ENCODE peak calls at places on chromosomes 16 and 17, in six cellular contexts. U is SK-N-SH, Z is A549, Y is HepG2, H is GM12878, T is K562. V is an unnamed sample.

GRCh38 chr16:10497132-10498088 is 83.0 kb downstream of the EMP2 start:
- DNase-seq in U (no peak), Z (no peak), Y (no peak), H (no peak), T (peak), V (no peak)

GRCh38 chr16:88298166-88298881 is 84.4 kb upstream of the ZNF469 start:
- DNase-seq in U (no peak), Z (no peak), Y (no peak), H (no peak), T (no peak), V (no peak)

GRCh38 chr16:87375426-87376135 is 8.0 kb downstream of the FBXO31 start:
- DNase-seq in U (no peak), Z (no peak), Y (no peak), H (no peak), T (no peak), V (no peak)

GRCh38 chr17:56247816-56248215 is 94.5 kb downstream of the ANKFN1 start:
- DNase-seq in U (no peak), Z (no peak), Y (no peak), H (no peak), T (no peak), V (no peak)

GRCh38 chr16:87044031-87044380 is 273.2 kb downstream of the C16orf95 start:
- DNase-seq in U (no peak), Z (peak), Y (no peak), H (no peak), T (no peak), V (no peak)

GRCh38 chr16:79950932-79951719 is 350.6 kb upstream of the MAF start:
- DNase-seq in U (no peak), Z (no peak), Y (no peak), H (no peak), T (no peak), V (no peak)

GRCh38 chr16:75491876-75492275 is 3.4 kb downstream of the CHST6 start:
- DNase-seq in U (peak), Z (peak), Y (no peak), H (no peak), T (no peak), V (no peak)

GRCh38 chr17:4944554-4945175 is 3.7 kb downstream of the PFN1 start:
- DNase-seq in U (no peak), Z (no peak), Y (no peak), H (no peak), T (no peak), V (no peak)

GRCh38 chr16:48011466-48011865 is 144.3 kb downstream of the ABCC12 start:
- DNase-seq in U (no peak), Z (no peak), Y (no peak), H (no peak), T (no peak), V (no peak)

GRCh38 chr16:9845661-9846361 is 336.4 kb downstream of the GRIN2A start:
- DNase-seq in U (no peak), Z (peak), Y (no peak), H (no peak), T (no peak), V (no peak)

GRCh38 chr16:9151597-9151996 is 60.2 kb downstream of the HAPSTR1 start:
- DNase-seq in U (no peak), Z (no peak), Y (peak), H (no peak), T (no peak), V (no peak)

DNA sequence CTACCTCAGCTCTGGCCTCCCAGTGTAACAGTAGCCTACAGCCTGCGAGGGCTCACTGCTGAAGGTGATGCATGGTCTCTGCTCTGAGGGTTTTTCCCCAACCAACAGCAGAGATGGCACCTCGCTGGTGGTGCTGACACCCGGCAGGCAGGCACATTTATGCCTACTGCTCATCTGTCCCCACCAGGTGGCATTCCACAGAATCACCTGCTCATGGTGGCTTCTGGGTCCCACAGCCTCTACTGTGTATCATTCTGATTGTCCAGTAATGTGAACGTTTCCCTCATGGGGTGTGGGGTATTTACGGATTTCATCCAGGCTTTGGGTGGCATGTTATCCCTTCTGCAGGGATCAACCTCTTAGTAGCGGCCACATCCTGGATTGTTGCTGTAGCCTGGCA is 331.5 kb downstream of the SNX29 start:
- DNase-seq in U (no peak), Z (no peak), Y (no peak), H (no peak), T (no peak), V (no peak)
- TF ChIP-seq CHD2 in U (no peak), Z (no peak), Y (no peak), H (no peak), T (no peak), V (no peak)

GRCh38 chr16:5633845-5634440 is 536.3 kb upstream of the EEF2KMT start:
- DNase-seq in U (peak), Z (peak), Y (peak), H (no peak), T (peak), V (no peak)
- TF ChIP-seq RAD21 in U (peak), Z (peak), Y (no peak), H (peak), T (peak), V (peak)

GRCh38 chr17:38875477-38876080 is 5.7 kb downstream of the LASP1 start:
- DNase-seq in U (no peak), Z (no peak), Y (no peak), H (no peak), T (no peak), V (no peak)

GRCh38 chr17:38872671-38873385 is 3.0 kb downstream of the LASP1 start:
- DNase-seq in U (no peak), Z (peak), Y (peak), H (no peak), T (no peak), V (no peak)

GRCh38 chr17:38873646-38874380 is 4.0 kb downstream of the LASP1 start:
- DNase-seq in U (no peak), Z (peak), Y (no peak), H (no peak), T (no peak), V (no peak)

GRCh38 chr17:38877130-38877851 is 7.4 kb downstream of the LASP1 start:
- DNase-seq in U (no peak), Z (no peak), Y (no peak), H (no peak), T (no peak), V (no peak)

GRCh38 chr17:38874505-38875419 is 4.9 kb downstream of the LASP1 start:
- DNase-seq in U (no peak), Z (no peak), Y (no peak), H (no peak), T (no peak), V (no peak)
- TF ChIP-seq CHD2 in U (no peak), Z (no peak), Y (no peak), H (no peak), T (no peak), V (no peak)

DNA sequence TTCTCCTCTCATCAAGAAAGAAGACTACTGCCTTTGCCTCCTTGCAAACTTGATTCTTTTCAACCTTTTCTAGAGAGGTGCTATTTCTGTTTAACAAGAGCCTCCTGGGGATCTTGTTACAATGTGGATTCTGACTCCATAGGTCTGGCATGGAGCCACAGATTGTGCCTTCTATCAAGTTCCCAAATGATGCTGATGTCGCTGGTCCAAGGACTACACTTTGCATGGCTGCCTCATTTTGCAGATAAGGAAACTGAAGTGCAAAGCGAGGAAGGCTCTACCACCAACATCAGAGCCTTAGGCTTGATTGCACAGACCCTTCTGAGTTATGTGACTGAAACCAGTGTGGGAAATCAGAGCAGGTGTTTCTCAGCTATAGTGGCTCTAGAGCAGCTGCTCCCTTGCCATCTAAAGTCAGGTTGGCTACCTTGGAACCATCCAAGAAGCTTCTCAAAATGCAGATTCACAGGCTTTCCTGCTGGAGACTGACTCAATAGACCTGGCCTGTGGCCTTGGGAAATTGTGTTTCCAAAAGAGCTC is 377.9 kb downstream of the SOX9 start:
- DNase-seq in U (no peak), Z (no peak), Y (no peak), H (no peak), T (no peak), V (no peak)
- TF ChIP-seq RAD21 in U (no peak), Z (no peak), Y (no peak), H (no peak), T (no peak), V (no peak)

DNA sequence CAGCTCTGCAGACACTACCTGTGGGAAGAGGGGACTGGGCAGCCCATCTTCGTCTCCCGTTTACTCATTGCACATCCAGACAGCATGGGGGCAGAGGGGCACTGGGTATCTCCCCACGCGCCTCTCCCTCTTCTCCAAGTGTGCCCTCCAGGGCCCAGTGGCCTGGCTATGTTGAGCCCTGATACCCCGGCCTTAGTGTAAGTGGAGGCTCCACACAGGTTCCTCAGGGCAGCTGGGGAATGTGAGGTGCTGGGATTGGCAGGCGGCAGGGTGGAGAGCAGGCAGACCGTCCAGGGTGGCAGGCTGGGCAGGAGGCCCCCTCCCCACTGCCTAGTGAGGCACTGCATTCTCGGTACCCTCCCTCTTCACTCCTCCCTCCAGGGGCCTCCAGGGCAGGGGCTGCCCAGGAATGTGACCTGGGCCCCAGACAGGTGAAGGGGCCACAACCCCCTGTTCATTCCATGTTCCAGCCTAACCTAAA is 13.2 kb upstream of the NAGLU start:
- DNase-seq in U (no peak), Z (no peak), Y (no peak), H (no peak), T (no peak), V (no peak)
- TF ChIP-seq CHD2 in U (no peak), Z (no peak), Y (no peak), H (no peak), T (no peak), V (no peak)

DNA sequence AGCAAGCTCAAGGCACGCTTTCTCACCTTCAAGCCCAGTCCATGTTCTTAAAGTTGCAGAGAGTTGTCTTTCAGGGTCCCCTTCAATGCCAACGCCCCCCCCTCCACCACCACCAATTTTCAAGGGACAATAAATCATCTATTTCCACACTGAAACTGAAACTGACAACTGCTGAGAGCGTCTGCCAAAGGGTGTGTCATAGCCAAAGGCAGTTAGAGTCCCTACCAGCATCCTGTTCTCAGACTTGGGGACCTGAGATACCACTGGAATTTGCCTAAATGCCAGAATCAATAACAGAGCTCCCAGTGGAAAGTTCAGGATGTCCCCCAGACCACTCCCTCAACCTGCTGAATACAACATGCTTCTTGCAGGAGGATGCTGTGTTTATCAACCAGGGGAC is 133.2 kb upstream of the SOX9 start:
- DNase-seq in U (no peak), Z (no peak), Y (no peak), H (no peak), T (no peak), V (no peak)
- TF ChIP-seq RAD21 in U (no peak), Z (no peak), Y (no peak), H (no peak), T (no peak), V (no peak)

DNA sequence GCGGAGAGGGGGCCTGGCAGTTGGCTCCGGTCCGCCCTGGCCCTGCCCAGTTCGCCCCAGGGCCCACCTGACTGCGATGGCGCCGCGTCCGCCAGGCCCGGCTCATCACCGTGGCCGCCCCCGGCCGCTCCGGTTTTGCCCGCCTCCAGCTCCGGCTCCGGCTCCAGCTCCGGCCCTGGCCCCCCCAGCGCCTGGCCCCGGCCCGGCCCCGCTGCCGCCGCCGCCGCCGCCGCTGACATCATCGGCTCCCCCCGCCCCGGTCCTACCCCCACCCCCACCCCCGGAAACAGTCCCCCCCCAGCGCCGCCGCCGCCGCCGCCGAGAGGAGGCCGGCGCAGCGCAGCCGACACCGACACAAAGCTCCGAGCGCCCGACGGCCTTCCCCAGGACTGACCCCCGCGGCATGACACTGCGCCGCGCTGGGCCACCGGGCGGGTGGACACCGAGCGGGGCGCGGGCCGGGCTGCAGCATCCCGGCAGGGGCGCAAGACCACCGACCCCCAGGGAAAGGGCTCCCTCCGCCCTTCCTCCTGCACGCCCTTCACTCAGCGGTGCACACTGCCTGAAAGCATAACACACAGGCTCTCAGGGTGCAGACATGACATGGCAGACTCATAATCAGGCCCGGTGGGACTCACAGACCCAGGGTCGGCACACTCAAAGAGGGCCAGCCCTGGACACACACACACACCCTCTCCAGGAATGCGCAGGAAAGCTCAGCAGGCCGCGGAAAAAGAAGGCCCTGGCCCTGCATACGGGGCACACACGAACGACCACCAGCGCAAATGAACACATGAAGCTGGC is at the start of gene ZBTB4:
- DNase-seq in U (peak), Z (peak), Y (peak), H (no peak), T (peak), V (peak)
- TF ChIP-seq CHD2 in U (no peak), Z (no peak), Y (no peak), H (no peak), T (no peak), V (no peak)

DNA sequence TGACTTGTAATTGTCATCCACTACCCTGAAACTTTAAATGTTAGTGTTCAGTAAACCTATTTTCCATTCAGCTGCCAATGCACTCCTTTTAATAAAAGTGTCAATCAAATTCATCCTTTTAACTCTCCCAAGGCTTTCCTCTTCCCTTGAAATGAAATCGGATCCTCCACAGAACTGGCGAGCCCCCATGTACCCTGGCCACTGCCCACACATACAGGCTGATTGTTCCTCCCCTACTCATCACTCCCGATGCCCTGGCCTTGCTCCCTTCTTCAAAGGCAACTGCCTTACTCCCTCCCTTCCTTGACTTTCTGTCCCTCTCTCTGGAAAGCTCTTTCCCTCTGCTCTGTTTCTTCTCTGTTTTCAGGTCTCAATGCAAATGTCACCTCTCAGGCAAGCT is 7.6 kb downstream of the KRT33A start:
- DNase-seq in U (no peak), Z (no peak), Y (no peak), H (no peak), T (no peak), V (no peak)
- TF ChIP-seq RAD21 in U (no peak), Z (no peak), Y (no peak), H (no peak), T (no peak), V (no peak)